ENCODE peak calls at places on chromosomes 3 and 15, in six cellular contexts. V is HepG2, Z is A549, O is H1, W is K562, N is WTC11. F is an unnamed sample.

GRCh38 chr15:47399100-47399499 is 318.2 kb upstream of the SEMA6D start:
- DNase-seq in V (no peak), Z (no peak), O (no peak), W (no peak), N (no peak), F (no peak)

GRCh38 chr3:58748024-58748423 is 81.5 kb upstream of the FAM3D start:
- DNase-seq in V (no peak), Z (no peak), O (no peak), W (no peak), N (no peak), F (no peak)

GRCh38 chr15:89035658-89036057 is 52.6 kb upstream of the ABHD2 start:
- DNase-seq in V (no peak), Z (no peak), O (no peak), W (no peak), N (no peak), F (no peak)

GRCh38 chr3:85939026-85939616 is 980.3 kb downstream of the CADM2 start:
- DNase-seq in V (no peak), Z (no peak), O (no peak), W (no peak), N (no peak), F (no peak)

GRCh38 chr3:136990826-136991225 is 33.0 kb downstream of the IL20RB start:
- DNase-seq in V (no peak), Z (no peak), O (no peak), W (no peak), N (no peak), F (no peak)

GRCh38 chr3:59127071-59127470 is 77.2 kb upstream of the CFAP20DC start:
- DNase-seq in V (no peak), Z (peak), O (no peak), W (no peak), N (no peak), F (no peak)

GRCh38 chr3:171982829-171983228 is 56.5 kb upstream of the FNDC3B start:
- DNase-seq in V (no peak), Z (no peak), O (no peak), W (no peak), N (no peak), F (no peak)

GRCh38 chr15:71627604-71628003 is 182.8 kb upstream of the NR2E3 start:
- DNase-seq in V (no peak), Z (no peak), O (no peak), W (no peak), N (no peak), F (no peak)

GRCh38 chr15:39488498-39488897 is 92.4 kb upstream of the THBS1 start:
- DNase-seq in V (no peak), Z (no peak), O (no peak), W (no peak), N (no peak), F (peak)

GRCh38 chr15:69343133-69343532 is 44.4 kb downstream of the PAQR5 start:
- DNase-seq in V (no peak), Z (no peak), O (no peak), W (no peak), N (no peak), F (no peak)

GRCh38 chr3:192395506-192395905 is 331.8 kb downstream of the FGF12 start:
- DNase-seq in V (no peak), Z (no peak), O (no peak), W (no peak), N (no peak), F (no peak)

GRCh38 chr3:101229681-101230080 is 90.7 kb downstream of the IMPG2 start:
- DNase-seq in V (peak), Z (no peak), O (no peak), W (no peak), N (no peak), F (peak)

GRCh38 chr15:71565636-71566160 is 244.7 kb upstream of the NR2E3 start:
- DNase-seq in V (no peak), Z (no peak), O (no peak), W (no peak), N (no peak), F (peak)

GRCh38 chr15:28923726-28924280 is 38.0 kb downstream of the APBA2 start:
- DNase-seq in V (no peak), Z (no peak), O (no peak), W (no peak), N (no peak), F (no peak)
- TF ChIP-seq JUN in V (no peak), Z (no peak), O (no peak), W (no peak), N (no peak), F (no peak)

GRCh38 chr3:73624363-73625123 is at the start of gene PDZRN3:
- DNase-seq in V (no peak), Z (no peak), O (peak), W (no peak), N (peak), F (peak)

GRCh38 chr3:73625124-73625665 is 454 bp upstream of the PDZRN3 start:
- DNase-seq in V (no peak), Z (no peak), O (peak), W (no peak), N (peak), F (peak)

GRCh38 chr3:73622135-73622534 is 2.6 kb downstream of the PDZRN3 start:
- DNase-seq in V (peak), Z (no peak), O (no peak), W (no peak), N (peak), F (no peak)

GRCh38 chr3:73623316-73623715 is 1.4 kb downstream of the PDZRN3 start:
- DNase-seq in V (no peak), Z (no peak), O (no peak), W (no peak), N (no peak), F (no peak)

DNA sequence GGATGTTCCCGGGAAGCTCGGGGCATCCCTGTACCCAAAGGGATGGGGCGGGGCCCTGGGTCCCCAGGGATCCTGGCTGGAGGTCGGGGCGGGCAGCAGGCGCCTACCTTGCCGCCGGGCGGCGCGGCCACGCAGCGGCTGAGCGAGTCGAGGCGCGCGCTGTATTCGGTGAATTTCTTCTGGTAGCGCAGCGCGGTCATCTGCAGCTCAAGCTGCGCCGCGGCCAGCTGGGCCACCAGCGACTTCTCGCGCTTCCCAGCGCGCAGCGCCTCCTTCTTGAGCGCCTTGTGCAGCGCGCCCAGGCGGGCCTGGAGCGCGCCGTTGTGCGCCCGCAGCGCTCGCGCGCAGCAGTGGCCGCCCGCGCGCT is 762 bp downstream of the PDZRN3 start:
- DNase-seq in V (no peak), Z (no peak), O (peak), W (no peak), N (peak), F (no peak)
- TF ChIP-seq JUN in V (no peak), Z (no peak), O (no peak), W (no peak), N (no peak), F (no peak)

DNA sequence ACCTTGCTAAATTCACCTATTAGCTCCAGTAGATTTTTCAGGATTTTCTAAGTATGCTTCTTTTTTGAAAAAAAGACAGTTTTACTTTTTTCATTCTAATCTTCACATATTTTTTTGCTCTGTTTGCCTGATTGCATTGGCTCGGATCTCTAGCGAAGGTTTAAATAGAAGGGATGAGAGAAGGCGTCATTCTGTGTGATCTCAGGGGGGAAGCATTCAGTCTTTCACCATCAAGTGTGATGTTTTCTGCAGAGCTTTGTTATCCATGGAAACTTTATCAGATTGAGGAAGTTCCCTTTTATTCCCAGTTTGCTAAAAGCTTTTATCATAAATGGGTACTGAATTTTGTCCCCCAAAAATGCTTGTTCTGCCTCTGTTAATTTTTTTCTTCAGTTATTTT is 120.3 kb downstream of the LRRK1 start:
- DNase-seq in V (no peak), Z (no peak), O (no peak), W (no peak), N (no peak), F (peak)
- TF ChIP-seq JUN in V (no peak), Z (no peak), O (no peak), W (no peak), N (no peak), F (no peak)

DNA sequence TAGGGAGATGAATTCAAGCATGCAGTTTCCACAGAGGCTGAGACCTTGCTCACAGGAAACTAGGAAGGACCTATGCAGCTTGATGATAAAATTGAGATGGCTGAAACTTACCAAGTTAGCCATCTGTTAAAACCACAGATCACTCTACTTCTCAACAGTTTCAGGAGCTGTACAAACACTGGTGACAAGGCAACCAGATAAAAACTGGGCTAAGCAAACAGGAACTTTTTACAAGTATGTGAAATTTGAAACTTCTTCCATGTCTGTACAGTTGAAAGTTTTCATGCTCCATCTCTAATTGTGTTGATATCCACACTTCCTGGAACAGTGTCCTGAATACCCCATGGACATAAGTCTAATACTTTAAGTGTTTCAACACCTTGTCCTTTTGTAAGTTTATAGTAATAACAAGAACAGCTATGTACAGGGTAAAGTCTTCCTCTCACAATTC is 78.2 kb downstream of the FAIM start:
- DNase-seq in V (peak), Z (no peak), O (no peak), W (no peak), N (no peak), F (peak)
- TF ChIP-seq JUN in V (no peak), Z (no peak), O (no peak), W (no peak), N (no peak), F (no peak)